ENCODE peak calls at places on chromosome 7, in four cellular contexts. One of them, this sample, is unnamed.

GRCh38 chr7:146701166-146701565 is 584.6 kb downstream of the CNTNAP2 start:
- DNase-seq in fibroblast of lung: no peak
- DNase-seq in hepatocyte: no peak
- DNase-seq in mesendoderm: no peak
- DNase-seq in this sample: no peak

GRCh38 chr7:46131916-46132795 is 211.1 kb upstream of the IGFBP3 start:
- DNase-seq in mesendoderm: peak; percentile 75
- DNase-seq in hepatocyte: peak; percentile 70
- DNase-seq in fibroblast of lung: no peak
- DNase-seq in this sample: no peak

GRCh38 chr7:115009736-115010435 is 88.0 kb downstream of the MDFIC start:
- DNase-seq in hepatocyte: no peak
- DNase-seq in mesendoderm: no peak
- DNase-seq in fibroblast of lung: peak; percentile 41
- DNase-seq in this sample: no peak

GRCh38 chr7:76216683-76217082 is 15.0 kb downstream of the SRRM3 start:
- DNase-seq in fibroblast of lung: no peak
- DNase-seq in mesendoderm: no peak
- DNase-seq in hepatocyte: no peak
- DNase-seq in this sample: no peak

GRCh38 chr7:137992738-137993394 is 9.0 kb downstream of the CREB3L2 start:
- DNase-seq in mesendoderm: no peak
- DNase-seq in hepatocyte: peak; percentile 83
- DNase-seq in fibroblast of lung: peak; percentile 96
- DNase-seq in this sample: no peak

GRCh38 chr7:149838992-149839408 is 825 bp downstream of the ZNF862 start:
- DNase-seq in hepatocyte: no peak
- DNase-seq in mesendoderm: peak; percentile 33
- DNase-seq in fibroblast of lung: peak; percentile 15
- DNase-seq in this sample: no peak

GRCh38 chr7:152913492-152913891 is 153.9 kb downstream of the ACTR3B start:
- DNase-seq in mesendoderm: no peak
- DNase-seq in fibroblast of lung: no peak
- DNase-seq in hepatocyte: no peak
- DNase-seq in this sample: no peak

GRCh38 chr7:19139706-19140327 is 5.4 kb downstream of the FERD3L start:
- DNase-seq in fibroblast of lung: no peak
- DNase-seq in hepatocyte: no peak
- DNase-seq in mesendoderm: no peak
- DNase-seq in this sample: no peak

GRCh38 chr7:18901881-18902280 is 215.6 kb downstream of the TWIST1 start:
- DNase-seq in hepatocyte: no peak
- DNase-seq in mesendoderm: no peak
- DNase-seq in fibroblast of lung: no peak
- DNase-seq in this sample: no peak

GRCh38 chr7:69256634-69257081 is 341.6 kb upstream of the AUTS2 start:
- DNase-seq in mesendoderm: no peak
- DNase-seq in fibroblast of lung: peak; percentile 68
- DNase-seq in hepatocyte: no peak
- DNase-seq in this sample: no peak

GRCh38 chr7:105173586-105173985 is 159.6 kb downstream of the KMT2E start:
- DNase-seq in hepatocyte: no peak
- DNase-seq in fibroblast of lung: no peak
- DNase-seq in mesendoderm: no peak
- DNase-seq in this sample: no peak

GRCh38 chr7:157488326-157488725 is 151.5 kb downstream of the DNAJB6 start:
- DNase-seq in hepatocyte: no peak
- DNase-seq in fibroblast of lung: peak; percentile 44
- DNase-seq in mesendoderm: no peak
- DNase-seq in this sample: no peak

GRCh38 chr7:144388950-144389349 is 14.5 kb downstream of the NOBOX start:
- DNase-seq in hepatocyte: no peak
- DNase-seq in mesendoderm: peak; percentile 66
- DNase-seq in fibroblast of lung: peak; percentile 21
- DNase-seq in this sample: no peak

GRCh38 chr7:80779456-80779855 is 139.4 kb downstream of the SEMA3C start:
- DNase-seq in mesendoderm: no peak
- DNase-seq in hepatocyte: no peak
- DNase-seq in fibroblast of lung: peak; percentile 36
- DNase-seq in this sample: no peak

GRCh38 chr7:156999611-157000046 is 10.8 kb downstream of the MNX1 start:
- DNase-seq in mesendoderm: no peak
- DNase-seq in hepatocyte: no peak
- DNase-seq in fibroblast of lung: no peak
- DNase-seq in this sample: no peak

GRCh38 chr7:101519324-101520017 is 109.6 kb downstream of the MYL10 start:
- DNase-seq in hepatocyte: peak; percentile 55
- DNase-seq in mesendoderm: no peak
- DNase-seq in fibroblast of lung: peak; percentile 66
- DNase-seq in this sample: no peak

GRCh38 chr7:122885583-122886356 is 490 bp downstream of the CADPS2 start:
- DNase-seq in fibroblast of lung: peak; percentile 51
- DNase-seq in hepatocyte: peak; percentile 60
- DNase-seq in mesendoderm: peak; percentile 76
- DNase-seq in this sample: no peak

GRCh38 chr7:111438369-111439289 is 123.7 kb downstream of the IMMP2L start:
- DNase-seq in mesendoderm: peak; percentile 1
- DNase-seq in fibroblast of lung: peak; percentile 81
- DNase-seq in hepatocyte: no peak
- DNase-seq in this sample: no peak

GRCh38 chr7:37452346-37452745 is 3.7 kb upstream of the ELMO1 start:
- DNase-seq in fibroblast of lung: no peak
- DNase-seq in mesendoderm: no peak
- DNase-seq in hepatocyte: no peak
- DNase-seq in this sample: no peak

GRCh38 chr7:95481768-95482167 is 4.0 kb upstream of the ASB4 start:
- DNase-seq in mesendoderm: no peak
- DNase-seq in fibroblast of lung: no peak
- DNase-seq in hepatocyte: no peak
- DNase-seq in this sample: no peak

GRCh38 chr7:137986252-137987010 is 15.5 kb downstream of the CREB3L2 start:
- DNase-seq in mesendoderm: no peak
- DNase-seq in fibroblast of lung: peak; percentile 89
- DNase-seq in hepatocyte: peak; percentile 64
- DNase-seq in this sample: no peak

GRCh38 chr7:140039071-140039470 is 23.7 kb downstream of the PARP12 start:
- DNase-seq in fibroblast of lung: no peak
- DNase-seq in hepatocyte: no peak
- DNase-seq in mesendoderm: no peak
- DNase-seq in this sample: no peak

GRCh38 chr7:22715969-22716368 is 11.0 kb upstream of the IL6 start:
- DNase-seq in hepatocyte: no peak
- DNase-seq in fibroblast of lung: no peak
- DNase-seq in mesendoderm: no peak
- DNase-seq in this sample: no peak

GRCh38 chr7:80637911-80638765 is at the start of gene CD36:
- DNase-seq in mesendoderm: no peak
- DNase-seq in hepatocyte: no peak
- DNase-seq in fibroblast of lung: no peak
- DNase-seq in this sample: no peak

GRCh38 chr7:2823124-2823523 is 21.0 kb downstream of the GNA12 start:
- DNase-seq in fibroblast of lung: no peak
- DNase-seq in hepatocyte: no peak
- DNase-seq in mesendoderm: no peak
- DNase-seq in this sample: no peak

GRCh38 chr7:138745189-138745588 is 44.0 kb upstream of the SVOPL start:
- DNase-seq in fibroblast of lung: no peak
- DNase-seq in mesendoderm: no peak
- DNase-seq in hepatocyte: no peak
- DNase-seq in this sample: no peak

GRCh38 chr7:11786186-11786585 is 45.8 kb downstream of the THSD7A start:
- DNase-seq in mesendoderm: peak; percentile 83
- DNase-seq in hepatocyte: no peak
- DNase-seq in fibroblast of lung: peak; percentile 86
- DNase-seq in this sample: no peak

GRCh38 chr7:128112781-128113221 is 81.6 kb upstream of the LRRC4 start:
- DNase-seq in hepatocyte: no peak
- DNase-seq in mesendoderm: no peak
- DNase-seq in fibroblast of lung: no peak
- DNase-seq in this sample: no peak

GRCh38 chr7:148503900-148504487 is 86.6 kb upstream of the C7orf33 start:
- DNase-seq in hepatocyte: peak; percentile 42
- DNase-seq in mesendoderm: no peak
- DNase-seq in fibroblast of lung: peak; percentile 10
- DNase-seq in this sample: no peak

GRCh38 chr7:84686373-84686772 is 491.8 kb upstream of the SEMA3A start:
- DNase-seq in fibroblast of lung: peak; percentile 48
- DNase-seq in mesendoderm: no peak
- DNase-seq in hepatocyte: no peak
- DNase-seq in this sample: no peak

GRCh38 chr7:47596502-47597202 is 14.7 kb upstream of the TNS3 start:
- DNase-seq in fibroblast of lung: no peak
- DNase-seq in hepatocyte: no peak
- DNase-seq in mesendoderm: peak; percentile 49
- DNase-seq in this sample: no peak

GRCh38 chr7:84187813-84188212 is 6.8 kb downstream of the SEMA3A start:
- DNase-seq in hepatocyte: no peak
- DNase-seq in mesendoderm: peak; percentile 69
- DNase-seq in fibroblast of lung: peak; percentile 81
- DNase-seq in this sample: no peak

GRCh38 chr7:144842377-144842851 is 6.6 kb upstream of the TPK1 start:
- DNase-seq in hepatocyte: peak; percentile 40
- DNase-seq in fibroblast of lung: no peak
- DNase-seq in mesendoderm: peak; percentile 91
- DNase-seq in this sample: no peak

GRCh38 chr7:127514499-127514898 is 70.9 kb downstream of the GCC1 start:
- DNase-seq in fibroblast of lung: peak; percentile 36
- DNase-seq in hepatocyte: peak; percentile 30
- DNase-seq in mesendoderm: peak; percentile 42
- DNase-seq in this sample: no peak

GRCh38 chr7:25098096-25099046 is 26.7 kb downstream of the CYCS start:
- DNase-seq in fibroblast of lung: peak; percentile 57
- DNase-seq in hepatocyte: peak; percentile 81
- DNase-seq in mesendoderm: peak; percentile 80
- DNase-seq in this sample: peak; percentile 29

DNA sequence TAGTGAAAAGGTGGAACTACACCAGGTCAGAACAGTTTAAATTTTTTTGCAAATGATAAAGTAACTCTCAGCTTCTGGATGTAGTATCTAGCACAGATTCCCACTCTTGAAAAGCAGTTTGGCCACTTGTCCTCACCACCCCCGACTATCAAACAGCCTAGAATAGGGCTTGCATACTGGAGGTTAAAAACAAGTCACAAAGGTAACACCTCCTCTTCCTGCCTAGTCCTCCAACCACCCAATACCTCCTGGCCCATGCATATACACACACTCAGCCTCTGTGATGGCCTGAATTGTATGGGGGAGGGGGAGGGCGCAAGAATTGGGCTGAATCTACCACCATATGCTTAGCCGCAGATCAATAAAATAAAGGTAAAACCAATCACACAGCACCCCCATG is 5.7 kb downstream of the SKAP2 start:
- DNase-seq in hepatocyte: no peak
- DNase-seq in fibroblast of lung: no peak
- DNase-seq in mesendoderm: peak; percentile 46
- DNase-seq in this sample: no peak
- H3K27ac ChIP-seq in hepatocyte: no peak overlapping the region
- H3K27ac ChIP-seq in fibroblast of lung: peak overlapping the region; percentile 58
- H3K27ac ChIP-seq in mesendoderm: no peak overlapping the region
- H3K27ac ChIP-seq in this sample: no peak overlapping the region

GRCh38 chr7:151367304-151367703 is 25.7 kb downstream of the NUB1 start:
- DNase-seq in fibroblast of lung: peak; percentile 55
- DNase-seq in hepatocyte: no peak
- DNase-seq in mesendoderm: no peak
- DNase-seq in this sample: no peak

GRCh38 chr7:151363182-151363581 is 21.6 kb downstream of the NUB1 start:
- DNase-seq in hepatocyte: no peak
- DNase-seq in fibroblast of lung: no peak
- DNase-seq in mesendoderm: no peak
- DNase-seq in this sample: no peak

GRCh38 chr7:151368136-151368571 is 26.5 kb downstream of the NUB1 start:
- DNase-seq in mesendoderm: peak; percentile 90
- DNase-seq in fibroblast of lung: peak; percentile 55
- DNase-seq in hepatocyte: peak; percentile 92
- DNase-seq in this sample: peak; percentile 60

GRCh38 chr7:151366872-151367207 is 25.2 kb downstream of the NUB1 start:
- DNase-seq in mesendoderm: no peak
- DNase-seq in fibroblast of lung: peak; percentile 83
- DNase-seq in hepatocyte: no peak
- DNase-seq in this sample: no peak

GRCh38 chr7:151366141-151366871 is 24.7 kb downstream of the NUB1 start:
- DNase-seq in fibroblast of lung: no peak
- DNase-seq in hepatocyte: no peak
- DNase-seq in mesendoderm: no peak
- DNase-seq in this sample: no peak
- H3K27ac ChIP-seq in fibroblast of lung: peak overlapping the region; percentile 94
- H3K27ac ChIP-seq in hepatocyte: peak overlapping the region; percentile 69
- H3K27ac ChIP-seq in mesendoderm: no peak overlapping the region
- H3K27ac ChIP-seq in this sample: no peak overlapping the region

DNA sequence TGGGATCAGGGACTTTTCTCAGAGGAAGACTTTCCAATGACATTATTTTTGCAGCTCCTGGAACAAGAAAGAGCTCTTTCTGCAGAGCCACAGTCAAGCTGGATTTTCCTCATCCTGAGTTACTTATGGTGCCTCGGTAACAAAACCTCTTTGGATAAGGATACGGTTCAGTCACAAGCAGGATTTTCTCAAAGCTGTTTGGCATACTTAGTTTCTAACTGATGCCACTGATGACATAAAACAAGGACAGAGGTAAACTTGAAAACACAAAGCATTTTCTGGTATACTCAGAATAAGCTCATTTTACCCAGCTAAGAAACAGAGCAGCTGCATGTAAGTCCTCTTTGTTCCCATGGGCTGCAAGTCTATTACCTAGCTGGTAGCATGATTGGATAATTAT is 340.9 kb upstream of the MEOX2 start:
- DNase-seq in mesendoderm: no peak
- DNase-seq in hepatocyte: no peak
- DNase-seq in fibroblast of lung: no peak
- DNase-seq in this sample: no peak
- H3K27ac ChIP-seq in mesendoderm: no peak overlapping the region
- H3K27ac ChIP-seq in hepatocyte: no peak overlapping the region
- H3K27ac ChIP-seq in fibroblast of lung: no peak overlapping the region
- H3K27ac ChIP-seq in this sample: no peak overlapping the region

GRCh38 chr7:44398953-44399574 is 73.7 kb upstream of the CAMK2B start:
- DNase-seq in mesendoderm: no peak
- DNase-seq in fibroblast of lung: no peak
- DNase-seq in hepatocyte: no peak
- DNase-seq in this sample: no peak
- H3K27ac ChIP-seq in mesendoderm: no peak overlapping the region
- H3K27ac ChIP-seq in fibroblast of lung: no peak overlapping the region
- H3K27ac ChIP-seq in hepatocyte: no peak overlapping the region
- H3K27ac ChIP-seq in this sample: no peak overlapping the region

This sample was measured in CD4-positive, alpha-beta T cell.